ENCODE peak calls at places on chromosomes 3 and 15, in six cellular contexts. One of them, this sample, is unnamed.

GRCh38 chr15:40307421-40308165 is at the start of gene PLCB2:
- DNase-seq in heart left ventricle: peak; percentile 43
- DNase-seq in esophagus squamous epithelium: no peak
- DNase-seq in fibroblast of lung: no peak
- DNase-seq in IMR-90: no peak
- DNase-seq in mesenchymal stem cell: peak; percentile 58
- DNase-seq in this sample: no peak

GRCh38 chr15:76711351-76711827 is 193.8 kb downstream of the SCAPER start:
- DNase-seq in heart left ventricle: no peak
- DNase-seq in fibroblast of lung: no peak
- DNase-seq in mesenchymal stem cell: no peak
- DNase-seq in esophagus squamous epithelium: no peak
- DNase-seq in IMR-90: no peak
- DNase-seq in this sample: no peak

GRCh38 chr3:110881069-110881468 is 190.5 kb upstream of the NECTIN3 start:
- DNase-seq in esophagus squamous epithelium: no peak
- DNase-seq in fibroblast of lung: peak; percentile 61
- DNase-seq in heart left ventricle: peak; percentile 42
- DNase-seq in mesenchymal stem cell: no peak
- DNase-seq in IMR-90: peak; percentile 54
- DNase-seq in this sample: peak; percentile 12

GRCh38 chr3:127411083-127411727 is 123.4 kb upstream of the PRR20G start:
- DNase-seq in esophagus squamous epithelium: no peak
- DNase-seq in heart left ventricle: no peak
- DNase-seq in fibroblast of lung: no peak
- DNase-seq in IMR-90: no peak
- DNase-seq in mesenchymal stem cell: no peak
- DNase-seq in this sample: no peak

GRCh38 chr3:7282988-7283387 is 422.1 kb downstream of the GRM7 start:
- DNase-seq in heart left ventricle: no peak
- DNase-seq in mesenchymal stem cell: peak; percentile 51
- DNase-seq in IMR-90: no peak
- DNase-seq in fibroblast of lung: peak; percentile 58
- DNase-seq in esophagus squamous epithelium: no peak
- DNase-seq in this sample: no peak

GRCh38 chr3:132870596-132870995 is 148.4 kb upstream of the NPHP3 start:
- DNase-seq in esophagus squamous epithelium: no peak
- DNase-seq in IMR-90: no peak
- DNase-seq in mesenchymal stem cell: no peak
- DNase-seq in heart left ventricle: no peak
- DNase-seq in fibroblast of lung: no peak
- DNase-seq in this sample: no peak

GRCh38 chr15:22930782-22931484 is 49.2 kb downstream of the CYFIP1 start:
- DNase-seq in IMR-90: peak; percentile 27
- DNase-seq in esophagus squamous epithelium: no peak
- DNase-seq in fibroblast of lung: peak; percentile 41
- DNase-seq in mesenchymal stem cell: no peak
- DNase-seq in heart left ventricle: peak; percentile 54
- DNase-seq in this sample: no peak

GRCh38 chr15:59616390-59616789 is 4.8 kb downstream of the GCNT3 start:
- DNase-seq in fibroblast of lung: no peak
- DNase-seq in mesenchymal stem cell: no peak
- DNase-seq in heart left ventricle: no peak
- DNase-seq in IMR-90: no peak
- DNase-seq in esophagus squamous epithelium: no peak
- DNase-seq in this sample: no peak

GRCh38 chr15:99438691-99439523 is 126.9 kb upstream of the MEF2A start:
- DNase-seq in esophagus squamous epithelium: no peak
- DNase-seq in heart left ventricle: peak; percentile 34
- DNase-seq in IMR-90: no peak
- DNase-seq in mesenchymal stem cell: peak; percentile 41
- DNase-seq in fibroblast of lung: peak; percentile 35
- DNase-seq in this sample: no peak

GRCh38 chr15:60551781-60552161 is 72.8 kb upstream of the ICE2 start:
- DNase-seq in esophagus squamous epithelium: no peak
- DNase-seq in IMR-90: no peak
- DNase-seq in fibroblast of lung: no peak
- DNase-seq in mesenchymal stem cell: no peak
- DNase-seq in heart left ventricle: no peak
- DNase-seq in this sample: no peak

GRCh38 chr3:170953229-170953628 is 44.8 kb upstream of the EIF5A2 start:
- DNase-seq in heart left ventricle: no peak
- DNase-seq in mesenchymal stem cell: no peak
- DNase-seq in fibroblast of lung: no peak
- DNase-seq in IMR-90: no peak
- DNase-seq in esophagus squamous epithelium: no peak
- DNase-seq in this sample: no peak

GRCh38 chr15:71588746-71589145 is 221.6 kb upstream of the NR2E3 start:
- DNase-seq in esophagus squamous epithelium: no peak
- DNase-seq in fibroblast of lung: peak; percentile 85
- DNase-seq in mesenchymal stem cell: peak; percentile 79
- DNase-seq in heart left ventricle: no peak
- DNase-seq in IMR-90: peak; percentile 86
- DNase-seq in this sample: no peak

GRCh38 chr3:159102001-159102400 is 300.1 kb downstream of the MFSD1 start:
- DNase-seq in fibroblast of lung: no peak
- DNase-seq in mesenchymal stem cell: no peak
- DNase-seq in IMR-90: no peak
- DNase-seq in esophagus squamous epithelium: no peak
- DNase-seq in heart left ventricle: no peak
- DNase-seq in this sample: no peak

GRCh38 chr15:43776718-43777292 is at the start of gene ELL3:
- DNase-seq in esophagus squamous epithelium: no peak
- DNase-seq in fibroblast of lung: peak; percentile 68
- DNase-seq in IMR-90: peak; percentile 59
- DNase-seq in mesenchymal stem cell: no peak
- DNase-seq in heart left ventricle: peak; percentile 78
- DNase-seq in this sample: no peak

GRCh38 chr3:41075958-41076357 is 123.3 kb upstream of the CTNNB1 start:
- DNase-seq in fibroblast of lung: no peak
- DNase-seq in mesenchymal stem cell: peak; percentile 15
- DNase-seq in heart left ventricle: peak; percentile 30
- DNase-seq in esophagus squamous epithelium: no peak
- DNase-seq in IMR-90: no peak
- DNase-seq in this sample: no peak

GRCh38 chr15:68382286-68383007 is 49.5 kb downstream of the ITGA11 start:
- DNase-seq in fibroblast of lung: peak; percentile 53
- DNase-seq in IMR-90: peak; percentile 45
- DNase-seq in heart left ventricle: no peak
- DNase-seq in esophagus squamous epithelium: no peak
- DNase-seq in mesenchymal stem cell: peak; percentile 53
- DNase-seq in this sample: no peak

GRCh38 chr15:79702621-79703020 is 194.2 kb downstream of the MTHFS start:
- DNase-seq in mesenchymal stem cell: no peak
- DNase-seq in IMR-90: no peak
- DNase-seq in esophagus squamous epithelium: no peak
- DNase-seq in heart left ventricle: no peak
- DNase-seq in fibroblast of lung: peak; percentile 59
- DNase-seq in this sample: no peak

GRCh38 chr3:111073186-111073585 is 1.6 kb downstream of the NECTIN3 start:
- DNase-seq in fibroblast of lung: peak; percentile 55
- DNase-seq in heart left ventricle: no peak
- DNase-seq in IMR-90: peak; percentile 74
- DNase-seq in mesenchymal stem cell: peak; percentile 55
- DNase-seq in esophagus squamous epithelium: no peak
- DNase-seq in this sample: no peak

GRCh38 chr3:164418426-164418825 is 659.9 kb downstream of the SI start:
- DNase-seq in heart left ventricle: no peak
- DNase-seq in IMR-90: no peak
- DNase-seq in fibroblast of lung: peak; percentile 1
- DNase-seq in mesenchymal stem cell: peak; percentile 20
- DNase-seq in esophagus squamous epithelium: no peak
- DNase-seq in this sample: no peak

GRCh38 chr3:130386604-130387263 is 41.3 kb downstream of the COL6A5 start:
- DNase-seq in fibroblast of lung: peak; percentile 24
- DNase-seq in esophagus squamous epithelium: no peak
- DNase-seq in mesenchymal stem cell: peak; percentile 24
- DNase-seq in heart left ventricle: no peak
- DNase-seq in IMR-90: peak; percentile 2
- DNase-seq in this sample: no peak

GRCh38 chr3:59605318-59605717 is 555.5 kb upstream of the CFAP20DC start:
- DNase-seq in fibroblast of lung: no peak
- DNase-seq in esophagus squamous epithelium: no peak
- DNase-seq in IMR-90: no peak
- DNase-seq in heart left ventricle: no peak
- DNase-seq in mesenchymal stem cell: no peak
- DNase-seq in this sample: no peak

DNA sequence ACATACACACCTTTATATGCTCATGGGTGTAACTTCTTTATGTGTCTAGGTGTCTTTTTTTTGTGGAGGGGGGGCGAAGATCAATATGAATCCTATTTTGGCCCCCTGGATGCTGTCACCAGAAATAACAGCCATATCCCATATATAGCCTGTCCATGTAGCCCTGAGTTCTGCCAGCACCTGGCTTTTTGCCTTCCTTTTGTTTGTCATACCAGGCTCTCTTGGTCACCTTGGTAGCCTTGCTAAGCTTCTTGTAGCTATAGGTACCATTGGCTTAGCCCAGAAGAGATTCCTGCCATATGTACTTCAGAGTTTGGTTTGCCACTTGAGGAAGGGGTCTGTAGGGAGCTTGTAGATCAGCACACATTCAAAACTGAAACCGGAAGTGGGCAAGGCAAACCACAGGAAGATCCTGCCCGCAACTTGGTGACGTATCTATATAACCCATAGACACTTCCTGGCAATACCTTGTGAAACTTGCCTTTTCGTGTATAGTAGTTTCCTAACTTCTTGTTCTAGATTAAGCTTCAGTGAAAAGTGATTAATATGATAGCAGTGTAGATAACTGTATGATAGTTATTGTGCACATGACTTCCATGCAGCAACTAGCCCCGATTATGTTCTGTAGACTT is 11.9 kb downstream of the RASA2 start:
- DNase-seq in fibroblast of lung: no peak
- DNase-seq in mesenchymal stem cell: peak; percentile 17
- DNase-seq in IMR-90: no peak
- DNase-seq in esophagus squamous epithelium: peak; percentile 47
- DNase-seq in heart left ventricle: peak; percentile 33
- DNase-seq in this sample: peak; percentile 2
- H3K27ac ChIP-seq in fibroblast of lung: no peak overlapping the region
- H3K27ac ChIP-seq in mesenchymal stem cell: no peak overlapping the region
- H3K27ac ChIP-seq in IMR-90: no peak overlapping the region
- H3K27ac ChIP-seq in esophagus squamous epithelium: peak overlapping the region; percentile 65
- H3K27ac ChIP-seq in heart left ventricle: no peak overlapping the region
- H3K27ac ChIP-seq in this sample: no peak overlapping the region

DNA sequence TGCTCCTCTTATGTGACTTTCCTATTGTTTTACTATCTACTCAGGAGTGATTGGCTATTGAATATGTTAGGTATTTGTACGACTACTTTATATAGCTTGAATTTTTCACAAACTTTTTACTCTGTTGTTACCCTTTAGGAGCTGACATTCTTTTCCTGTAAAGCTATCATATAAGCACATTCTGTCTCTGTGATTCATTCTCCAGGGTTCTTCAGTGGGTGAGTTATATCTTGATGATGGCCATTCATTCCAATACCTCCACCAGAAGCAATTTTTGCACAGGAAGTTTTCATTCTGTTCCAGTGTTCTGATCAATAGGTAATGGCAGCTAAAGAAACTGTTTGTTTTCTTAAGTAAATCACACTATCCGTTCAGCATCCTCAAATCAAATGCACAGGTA is 10.1 kb upstream of the CAPN3 start:
- DNase-seq in heart left ventricle: no peak
- DNase-seq in fibroblast of lung: peak; percentile 67
- DNase-seq in esophagus squamous epithelium: no peak
- DNase-seq in mesenchymal stem cell: peak; percentile 20
- DNase-seq in IMR-90: peak; percentile 65
- DNase-seq in this sample: no peak
- H3K27ac ChIP-seq in heart left ventricle: no peak overlapping the region
- H3K27ac ChIP-seq in fibroblast of lung: no peak overlapping the region
- H3K27ac ChIP-seq in esophagus squamous epithelium: no peak overlapping the region
- H3K27ac ChIP-seq in mesenchymal stem cell: no peak overlapping the region
- H3K27ac ChIP-seq in IMR-90: no peak overlapping the region
- H3K27ac ChIP-seq in this sample: no peak overlapping the region

DNA sequence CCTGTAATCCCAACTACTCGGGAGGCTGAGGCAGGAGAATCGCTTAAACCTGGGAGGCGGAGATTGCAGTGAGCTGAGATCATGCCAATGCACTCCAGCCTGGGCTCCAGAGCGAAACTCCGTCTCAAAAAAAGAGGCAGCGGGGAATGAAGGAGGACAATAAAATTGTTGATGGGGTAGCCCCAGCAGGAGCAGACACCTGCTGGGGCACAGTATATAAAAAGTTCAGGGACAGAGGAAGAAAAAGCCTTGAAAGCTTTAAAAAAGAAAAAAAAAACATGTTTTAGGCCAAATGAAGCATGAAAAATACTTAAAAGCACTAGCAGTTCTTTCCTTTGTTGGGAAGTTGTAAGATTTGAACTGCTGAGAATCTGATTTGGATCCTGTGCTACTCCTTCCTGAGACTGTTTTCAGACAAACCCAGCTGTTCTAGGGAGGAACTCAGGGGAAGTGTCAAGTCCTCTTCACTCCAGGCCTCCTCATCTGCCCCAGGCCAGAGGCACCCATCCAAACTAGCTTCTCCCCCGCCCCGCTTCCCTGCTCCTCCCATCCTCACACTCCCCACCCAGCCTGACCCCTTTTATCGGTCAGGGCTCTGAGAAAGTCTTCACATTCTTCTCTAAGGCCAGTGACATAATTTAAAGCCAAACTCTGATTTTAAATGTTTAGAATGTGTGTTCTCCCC is 5.0 kb downstream of the IL17RD start:
- DNase-seq in heart left ventricle: peak; percentile 61
- DNase-seq in esophagus squamous epithelium: no peak
- DNase-seq in mesenchymal stem cell: no peak
- DNase-seq in IMR-90: no peak
- DNase-seq in fibroblast of lung: no peak
- DNase-seq in this sample: no peak
- H3K27ac ChIP-seq in heart left ventricle: peak overlapping the region; percentile 30
- H3K27ac ChIP-seq in esophagus squamous epithelium: peak overlapping the region; percentile 54
- H3K27ac ChIP-seq in mesenchymal stem cell: no peak overlapping the region
- H3K27ac ChIP-seq in IMR-90: no peak overlapping the region
- H3K27ac ChIP-seq in fibroblast of lung: no peak overlapping the region
- H3K27ac ChIP-seq in this sample: peak overlapping the region; percentile 2

GRCh38 chr15:95669146-95669922 is 661.2 kb upstream of the NR2F2 start:
- DNase-seq in esophagus squamous epithelium: no peak
- DNase-seq in mesenchymal stem cell: peak; percentile 11
- DNase-seq in IMR-90: no peak
- DNase-seq in fibroblast of lung: no peak
- DNase-seq in heart left ventricle: peak; percentile 8
- DNase-seq in this sample: no peak
- H3K27ac ChIP-seq in esophagus squamous epithelium: peak overlapping the region; percentile 47
- H3K27ac ChIP-seq in mesenchymal stem cell: no peak overlapping the region
- H3K27ac ChIP-seq in IMR-90: no peak overlapping the region
- H3K27ac ChIP-seq in fibroblast of lung: no peak overlapping the region
- H3K27ac ChIP-seq in heart left ventricle: peak overlapping the region; percentile 42
- H3K27ac ChIP-seq in this sample: no peak overlapping the region